ENCODE peak calls at places on chromosomes 12 and 14, in six cellular contexts. E, G, M, X, R and H are unnamed samples.

GRCh38 chr14:102907303-102907844 is 15.1 kb upstream of the AMN start:
- DNase-seq in G (no peak), E (no peak), R (no peak), X (no peak), M (no peak), H (peak)

GRCh38 chr12:131087991-131088700 is 134.4 kb downstream of the ADGRD1 start:
- DNase-seq in G (no peak), X (no peak), E (no peak), M (no peak), R (no peak), H (no peak)

GRCh38 chr12:7142057-7142644 is 12.0 kb downstream of the CLSTN3 start:
- DNase-seq in G (peak), R (peak), M (peak), E (no peak), X (no peak), H (peak)

GRCh38 chr14:54935958-54936357 is 33.3 kb upstream of the GCH1 start:
- DNase-seq in G (no peak), X (no peak), M (peak), R (peak), E (no peak), H (no peak)

GRCh38 chr12:89976866-89977265 is 268.2 kb upstream of the ATP2B1 start:
- DNase-seq in G (no peak), E (no peak), R (no peak), X (no peak), M (no peak), H (no peak)

GRCh38 chr14:104600141-104600643 is 4.4 kb downstream of the TMEM179 start:
- DNase-seq in M (peak), R (no peak), E (no peak), X (no peak), G (peak), H (peak)

GRCh38 chr12:58888131-58888783 is 32.0 kb downstream of the LRIG3 start:
- DNase-seq in E (peak), M (peak), R (peak), X (peak), G (no peak), H (no peak)

GRCh38 chr12:128982933-128983332 is 129.7 kb downstream of the GLT1D1 start:
- DNase-seq in M (no peak), R (no peak), E (no peak), G (no peak), X (no peak), H (no peak)

GRCh38 chr12:131368073-131369071 is 342.5 kb upstream of the SFSWAP start:
- DNase-seq in X (peak), M (no peak), G (no peak), E (no peak), R (no peak), H (no peak)

GRCh38 chr12:71141270-71141948 is 16.4 kb downstream of the TSPAN8 start:
- DNase-seq in R (no peak), E (no peak), M (no peak), X (no peak), G (no peak), H (no peak)

GRCh38 chr12:120820885-120821510 is 83.2 kb downstream of the SPPL3 start:
- DNase-seq in R (no peak), G (no peak), X (no peak), E (no peak), M (no peak), H (no peak)

GRCh38 chr14:93967637-93968250 is 8.6 kb downstream of the ASB2 start:
- DNase-seq in R (no peak), M (no peak), X (no peak), E (no peak), G (peak), H (peak)

GRCh38 chr12:103833095-103833777 is 7.8 kb downstream of the NT5DC3 start:
- DNase-seq in R (peak), E (no peak), M (no peak), G (no peak), X (no peak), H (no peak)

GRCh38 chr14:50544911-50545310 is 12.5 kb upstream of the MAP4K5 start:
- DNase-seq in M (no peak), X (no peak), E (no peak), R (no peak), G (no peak), H (no peak)

GRCh38 chr12:20629414-20630156 is 65.5 kb upstream of the SLCO1C1 start:
- DNase-seq in X (peak), M (no peak), R (peak), G (no peak), E (peak), H (no peak)

GRCh38 chr12:32151081-32151480 is 44.4 kb downstream of the BICD1 start:
- DNase-seq in M (no peak), G (no peak), R (no peak), X (no peak), E (no peak), H (no peak)

GRCh38 chr12:110896559-110896958 is 23.8 kb downstream of the MYL2 start:
- DNase-seq in R (no peak), M (peak), X (no peak), G (no peak), E (no peak), H (no peak)

GRCh38 chr12:117900561-117900960 is 68.2 kb downstream of the KSR2 start:
- DNase-seq in R (peak), E (no peak), X (no peak), G (no peak), M (no peak), H (no peak)

GRCh38 chr12:106010746-106011145 is 128.0 kb downstream of the NUAK1 start:
- DNase-seq in R (no peak), M (no peak), X (no peak), E (no peak), G (no peak), H (no peak)

GRCh38 chr12:79083181-79083580 is 218.6 kb downstream of the SYT1 start:
- DNase-seq in X (no peak), E (no peak), M (peak), G (no peak), R (peak), H (no peak)

GRCh38 chr14:79947440-79947839 is 263.9 kb downstream of the DIO2 start:
- DNase-seq in X (no peak), G (no peak), R (no peak), M (no peak), E (no peak), H (no peak)

GRCh38 chr14:81523616-81524015 is 10.0 kb downstream of the SEL1L start:
- DNase-seq in R (no peak), X (no peak), E (no peak), M (no peak), G (no peak), H (no peak)

GRCh38 chr14:81517798-81518398 is 15.8 kb downstream of the SEL1L start:
- DNase-seq in G (no peak), R (peak), M (no peak), E (no peak), X (peak), H (no peak)

GRCh38 chr14:81523016-81523415 is 10.6 kb downstream of the SEL1L start:
- DNase-seq in E (no peak), G (no peak), M (no peak), R (no peak), X (no peak), H (no peak)

GRCh38 chr14:81519200-81519998 is 14.3 kb downstream of the SEL1L start:
- DNase-seq in M (no peak), G (no peak), R (peak), X (no peak), E (peak), H (peak)

GRCh38 chr14:81521356-81521755 is 12.3 kb downstream of the SEL1L start:
- DNase-seq in M (no peak), X (no peak), G (no peak), E (no peak), R (no peak), H (no peak)
- TF ChIP-seq CTCF in M (no peak), X (no peak), G (no peak), E (no peak), R (no peak), H (no peak)

DNA sequence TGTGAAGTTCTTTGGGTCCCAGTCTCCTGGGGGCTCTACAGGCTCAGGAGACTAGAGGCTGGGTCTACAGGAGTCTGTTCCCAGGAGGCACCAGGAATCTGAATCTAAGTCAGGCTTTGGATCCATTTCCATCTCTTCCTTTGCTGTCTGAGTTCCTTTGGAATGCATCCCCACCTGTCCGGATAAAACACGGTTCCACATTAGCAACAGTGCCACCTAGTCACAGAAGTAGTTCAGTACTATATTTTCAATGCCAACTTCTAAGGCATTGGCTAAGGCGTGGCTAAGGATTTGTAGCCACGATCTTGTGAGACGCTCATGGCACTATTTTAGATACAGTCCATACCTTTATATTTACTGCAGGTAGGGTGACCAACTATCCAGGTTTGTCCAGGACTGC is 15.1 kb downstream of the ZC2HC1C start:
- DNase-seq in X (no peak), R (no peak), G (no peak), M (peak), E (no peak), H (no peak)
- TF ChIP-seq CTCF in X (no peak), R (no peak), G (no peak), M (peak), E (peak), H (no peak)

GRCh38 chr14:100104006-100104352 is 38.8 kb downstream of the EVL start:
- DNase-seq in M (no peak), R (no peak), X (no peak), E (no peak), G (no peak), H (no peak)

GRCh38 chr14:100106260-100106659 is 41.0 kb downstream of the EVL start:
- DNase-seq in G (no peak), E (no peak), M (no peak), R (no peak), X (no peak), H (no peak)

GRCh38 chr14:100103261-100104005 is 38.2 kb downstream of the EVL start:
- DNase-seq in R (peak), X (peak), E (peak), M (no peak), G (no peak), H (no peak)

GRCh38 chr14:100105357-100106169 is 40.3 kb downstream of the EVL start:
- DNase-seq in G (no peak), M (no peak), X (no peak), E (no peak), R (no peak), H (no peak)

DNA sequence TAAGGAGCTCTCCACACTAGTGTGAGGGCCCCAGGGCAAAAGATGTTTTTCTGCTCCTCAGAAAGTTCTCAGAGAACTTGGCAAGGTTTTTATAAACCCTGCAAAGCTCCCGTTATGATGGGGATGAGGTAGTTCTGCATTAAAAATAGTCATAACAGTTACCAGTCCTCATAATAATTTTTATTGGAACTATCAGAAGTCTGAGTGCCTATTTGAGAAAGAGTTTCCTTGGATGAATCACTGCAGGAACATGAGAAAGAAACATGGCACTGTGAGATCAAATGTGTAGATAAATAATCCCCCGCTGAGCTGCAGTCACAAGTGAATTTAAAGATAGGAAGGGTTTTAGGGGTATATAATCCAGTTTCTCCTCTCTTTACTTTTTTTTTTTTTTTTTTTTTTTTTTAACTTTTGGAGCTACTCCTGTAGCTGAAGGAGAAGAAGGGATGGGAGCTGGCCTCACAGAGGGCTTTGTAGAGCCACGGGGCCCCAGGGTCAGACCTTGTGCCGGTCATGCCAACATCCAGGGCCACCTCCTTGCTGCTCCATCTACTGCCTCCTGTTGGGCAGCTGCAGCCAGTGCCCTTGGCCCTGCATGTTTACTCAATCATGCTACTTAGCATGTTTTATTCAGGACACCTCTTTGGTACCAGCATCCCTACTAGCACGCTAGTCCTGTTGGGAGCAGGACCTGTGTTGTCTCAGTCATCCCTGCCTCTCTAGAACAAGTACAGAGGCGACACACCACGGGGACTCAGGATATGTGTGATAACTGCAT is 39.5 kb downstream of the EVL start:
- DNase-seq in M (peak), R (peak), X (no peak), G (no peak), E (no peak), H (no peak)
- TF ChIP-seq CTCF in M (no peak), R (no peak), X (no peak), G (peak), E (no peak), H (no peak)

GRCh38 chr14:56812364-56813103 is 2.3 kb upstream of the OTX2 start:
- DNase-seq in M (no peak), E (no peak), G (no peak), R (no peak), X (no peak), H (no peak)
- TF ChIP-seq CTCF in M (no peak), E (no peak), G (no peak), R (no peak), X (no peak), H (no peak)

DNA sequence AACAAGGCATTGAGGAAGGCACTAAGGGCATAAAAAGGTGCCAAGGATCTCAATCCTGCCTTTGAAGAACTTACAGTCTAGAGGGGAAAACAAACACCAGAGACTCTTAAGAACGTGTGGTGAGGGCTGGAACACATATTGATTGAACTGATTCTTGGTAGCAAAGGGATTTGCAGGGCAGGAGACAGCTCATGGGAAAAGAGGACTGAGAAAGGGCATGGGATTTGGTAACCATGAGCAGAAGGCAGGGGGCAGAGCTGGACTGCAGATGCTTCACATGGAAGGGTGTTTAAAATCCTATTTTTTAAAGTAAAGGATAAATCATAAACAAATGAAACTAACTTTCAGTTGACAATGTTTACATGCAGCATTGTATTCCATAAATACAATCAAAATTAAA is 203.1 kb downstream of the ITPR2 start:
- DNase-seq in M (no peak), G (no peak), E (no peak), R (peak), X (no peak), H (no peak)
- TF ChIP-seq CTCF in M (peak), G (no peak), E (peak), R (peak), X (peak), H (peak)

GRCh38 chr14:22886500-22887259 is 3.7 kb downstream of the REM2 start:
- DNase-seq in E (peak), X (peak), R (peak), M (peak), G (peak), H (peak)
- TF ChIP-seq CTCF in E (no peak), X (no peak), R (no peak), M (peak), G (peak), H (peak)

DNA sequence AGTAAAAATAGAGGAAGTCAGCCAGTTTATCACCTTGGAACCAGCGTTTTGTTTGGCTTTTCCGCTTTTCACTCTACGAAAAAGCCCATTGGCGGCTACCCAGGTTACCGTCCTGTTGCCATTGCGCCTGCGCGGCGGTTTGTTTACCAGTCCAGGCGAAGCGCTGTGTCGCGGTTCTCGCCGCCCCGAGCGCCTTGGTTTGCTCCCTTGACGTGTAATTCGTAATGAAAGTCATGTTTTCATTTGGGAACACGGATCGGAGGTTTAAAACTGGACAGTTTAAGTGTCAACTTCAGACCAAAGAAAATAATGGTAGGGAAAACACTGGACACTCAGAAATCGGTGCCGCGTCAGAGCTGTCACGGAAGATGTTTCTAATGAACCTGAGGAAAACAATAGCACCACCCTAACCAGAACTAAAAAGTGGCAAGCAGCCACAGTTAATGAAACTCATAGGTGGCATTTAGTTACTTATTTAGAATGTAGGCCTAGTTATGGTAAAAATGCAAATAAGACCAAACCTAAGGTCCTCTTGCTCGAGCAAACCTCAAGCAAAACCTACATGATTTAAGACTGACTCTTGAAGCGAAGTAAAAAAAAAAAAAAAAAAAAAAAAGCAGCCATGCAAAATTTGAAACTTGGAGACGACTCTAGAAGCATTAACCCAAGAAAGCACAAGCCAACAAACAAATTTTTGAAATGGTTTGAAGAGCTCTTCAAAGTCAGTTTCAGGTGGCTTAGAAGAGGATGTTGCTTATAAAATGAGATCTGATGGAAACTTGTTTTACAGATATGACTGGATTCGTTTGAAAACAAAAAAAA is 790 bp upstream of the GPR19 start:
- DNase-seq in R (peak), E (peak), X (peak), G (peak), M (peak), H (peak)
- TF ChIP-seq CTCF in R (no peak), E (no peak), X (no peak), G (no peak), M (no peak), H (no peak)